ENCODE peak calls at places on chromosomes 12 and 14, in six cellular contexts. D, A, N, T, O and I are unnamed samples.

GRCh38 chr12:26647091-26647490 is 185.9 kb downstream of the ITPR2 start:
- DNase-seq in D (no peak), A (no peak), N (no peak), T (no peak), O (no peak), I (no peak)

GRCh38 chr14:60515244-60515695 is 6.3 kb downstream of the SIX6 start:
- DNase-seq in D (no peak), A (no peak), N (no peak), T (no peak), O (no peak), I (no peak)

GRCh38 chr14:40271480-40271879 is 839.2 kb upstream of the FBXO33 start:
- DNase-seq in D (no peak), A (no peak), N (no peak), T (no peak), O (no peak), I (no peak)

GRCh38 chr12:57726884-57727757 is 11.4 kb downstream of the AGAP2 start:
- DNase-seq in D (no peak), A (no peak), N (peak; percentile 33), T (peak; percentile 47), O (peak; percentile 63), I (peak; percentile 54)

GRCh38 chr12:127479256-127479655 is 787.7 kb upstream of the TMEM132C start:
- DNase-seq in D (no peak), A (no peak), N (no peak), T (no peak), O (no peak), I (no peak)

GRCh38 chr12:123031171-123031845 is 50.8 kb downstream of the ARL6IP4 start:
- DNase-seq in D (no peak), A (no peak), N (no peak), T (no peak), O (no peak), I (no peak)

GRCh38 chr14:99447739-99448138 is 32.9 kb downstream of the SETD3 start:
- DNase-seq in D (no peak), A (no peak), N (no peak), T (no peak), O (no peak), I (no peak)

GRCh38 chr12:40175045-40175444 is 49.8 kb upstream of the LRRK2 start:
- DNase-seq in D (no peak), A (no peak), N (no peak), T (no peak), O (no peak), I (no peak)

GRCh38 chr12:106067606-106068205 is 71.0 kb downstream of the NUAK1 start:
- DNase-seq in D (no peak), A (no peak), N (no peak), T (no peak), O (no peak), I (no peak)

GRCh38 chr14:81400852-81401251 is 728 bp upstream of the STON2 start:
- DNase-seq in D (peak; percentile 85), A (no peak), N (peak; percentile 72), T (peak; percentile 42), O (peak; percentile 42), I (peak; percentile 66)

GRCh38 chr12:31589896-31590729 is 823 bp downstream of the DENND5B start:
- DNase-seq in D (peak; percentile 40), A (peak; percentile 67), N (peak; percentile 79), T (peak; percentile 76), O (peak; percentile 78), I (peak; percentile 83)

GRCh38 chr12:122183588-122183940 is 641 bp downstream of the LRRC43 start:
- DNase-seq in D (no peak), A (no peak), N (no peak), T (no peak), O (no peak), I (no peak)

GRCh38 chr12:109836916-109837315 is 3.7 kb upstream of the TRPV4 start:
- DNase-seq in D (no peak), A (no peak), N (no peak), T (no peak), O (peak; percentile 68), I (no peak)

GRCh38 chr12:93244514-93245077 is 133.1 kb upstream of the NUDT4 start:
- DNase-seq in D (no peak), A (no peak), N (no peak), T (no peak), O (no peak), I (no peak)

GRCh38 chr12:15276088-15276698 is 46.1 kb upstream of the PTPRO start:
- DNase-seq in D (peak; percentile 43), A (peak; percentile 20), N (no peak), T (no peak), O (peak; percentile 17), I (no peak)

GRCh38 chr14:99234982-99235491 is 37.0 kb downstream of the BCL11B start:
- DNase-seq in D (no peak), A (no peak), N (no peak), T (no peak), O (no peak), I (no peak)

GRCh38 chr14:104342435-104343293 is 204.3 kb downstream of the KIF26A start:
- DNase-seq in D (no peak), A (no peak), N (no peak), T (peak; percentile 21), O (peak; percentile 41), I (no peak)

GRCh38 chr12:12563529-12563928 is 866 bp upstream of the DUSP16 start:
- DNase-seq in D (no peak), A (no peak), N (no peak), T (no peak), O (peak; percentile 47), I (no peak)

GRCh38 chr14:65239143-65239672 is 136.9 kb upstream of the MAX start:
- DNase-seq in D (no peak), A (no peak), N (peak; percentile 59), T (no peak), O (peak; percentile 19), I (no peak)

GRCh38 chr12:51851408-51852097 is 3.0 kb upstream of the FIGNL2 start:
- DNase-seq in D (no peak), A (no peak), N (no peak), T (no peak), O (no peak), I (no peak)

GRCh38 chr14:64337901-64338615 is 43.9 kb upstream of the ESR2 start:
- DNase-seq in D (peak; percentile 34), A (peak; percentile 20), N (peak; percentile 59), T (peak; percentile 31), O (peak; percentile 48), I (peak; percentile 39)

GRCh38 chr12:40208707-40209106 is 16.1 kb upstream of the LRRK2 start:
- DNase-seq in D (no peak), A (no peak), N (peak; percentile 9), T (no peak), O (no peak), I (no peak)

GRCh38 chr12:31900271-31900670 is 58.9 kb upstream of the RESF1 start:
- DNase-seq in D (no peak), A (no peak), N (no peak), T (no peak), O (no peak), I (no peak)

GRCh38 chr12:1768585-1768984 is 51.8 kb upstream of the LRTM2 start:
- DNase-seq in D (no peak), A (no peak), N (no peak), T (no peak), O (no peak), I (no peak)

GRCh38 chr12:78473136-78473535 is 391.4 kb upstream of the SYT1 start:
- DNase-seq in D (no peak), A (no peak), N (no peak), T (no peak), O (no peak), I (no peak)

GRCh38 chr14:72558721-72559120 is 335.2 kb downstream of the DPF3 start:
- DNase-seq in D (no peak), A (no peak), N (no peak), T (no peak), O (no peak), I (no peak)

GRCh38 chr12:4864575-4864974 is 45.1 kb upstream of the KCNA1 start:
- DNase-seq in D (no peak), A (no peak), N (no peak), T (no peak), O (no peak), I (no peak)

GRCh38 chr12:54388214-54389138 is 3.9 kb upstream of the ZNF385A start:
- DNase-seq in D (no peak), A (peak; percentile 49), N (no peak), T (no peak), O (no peak), I (no peak)
- H3K4me1 ChIP-seq in D (peaks cover 8% of the 10 kb centered on the region), A (peaks cover 82% of the 10 kb centered on the region), N (peaks cover 9% of the 10 kb centered on the region), T (no peaks in the 10 kb centered on the region), O (peaks cover 6% of the 10 kb centered on the region), I (no peaks in the 10 kb centered on the region)

GRCh38 chr12:94873368-94874085 is 130.0 kb downstream of the NDUFA12 start:
- DNase-seq in D (peak; percentile 35), A (peak; percentile 31), N (peak; percentile 42), T (peak; percentile 28), O (no peak), I (peak; percentile 35)
- TF ChIP-seq POLR2A in D (no peak), A (no peak), N (no peak), T (no peak), O (no peak), I (no peak)

GRCh38 chr14:21262410-21262809 is 6.8 kb downstream of the HNRNPC start:
- DNase-seq in D (no peak), A (no peak), N (no peak), T (no peak), O (no peak), I (no peak)
- H3K4me1 ChIP-seq in D (peaks cover 3% of the 10 kb centered on the region), A (peaks cover 25% of the 10 kb centered on the region), N (peaks cover 48% of the 10 kb centered on the region), T (peaks cover 77% of the 10 kb centered on the region), O (peaks cover 92% of the 10 kb centered on the region), I (peaks cover 93% of the 10 kb centered on the region)

GRCh38 chr14:105385698-105386365 is 12.5 kb upstream of the TEX22 start:
- DNase-seq in D (no peak), A (no peak), N (no peak), T (no peak), O (no peak), I (no peak)
- TF ChIP-seq POLR2A in D (no peak), A (no peak), N (no peak), T (no peak), O (no peak), I (no peak)

GRCh38 chr14:95456281-95456680 is 60.2 kb downstream of the SYNE3 start:
- DNase-seq in D (no peak), A (no peak), N (no peak), T (no peak), O (no peak), I (no peak)
- H3K4me1 ChIP-seq in D (no peaks in the 10 kb centered on the region), A (no peaks in the 10 kb centered on the region), N (peaks cover 7% of the 10 kb centered on the region), T (no peaks in the 10 kb centered on the region), O (no peaks in the 10 kb centered on the region), I (peaks cover 8% of the 10 kb centered on the region)

DNA sequence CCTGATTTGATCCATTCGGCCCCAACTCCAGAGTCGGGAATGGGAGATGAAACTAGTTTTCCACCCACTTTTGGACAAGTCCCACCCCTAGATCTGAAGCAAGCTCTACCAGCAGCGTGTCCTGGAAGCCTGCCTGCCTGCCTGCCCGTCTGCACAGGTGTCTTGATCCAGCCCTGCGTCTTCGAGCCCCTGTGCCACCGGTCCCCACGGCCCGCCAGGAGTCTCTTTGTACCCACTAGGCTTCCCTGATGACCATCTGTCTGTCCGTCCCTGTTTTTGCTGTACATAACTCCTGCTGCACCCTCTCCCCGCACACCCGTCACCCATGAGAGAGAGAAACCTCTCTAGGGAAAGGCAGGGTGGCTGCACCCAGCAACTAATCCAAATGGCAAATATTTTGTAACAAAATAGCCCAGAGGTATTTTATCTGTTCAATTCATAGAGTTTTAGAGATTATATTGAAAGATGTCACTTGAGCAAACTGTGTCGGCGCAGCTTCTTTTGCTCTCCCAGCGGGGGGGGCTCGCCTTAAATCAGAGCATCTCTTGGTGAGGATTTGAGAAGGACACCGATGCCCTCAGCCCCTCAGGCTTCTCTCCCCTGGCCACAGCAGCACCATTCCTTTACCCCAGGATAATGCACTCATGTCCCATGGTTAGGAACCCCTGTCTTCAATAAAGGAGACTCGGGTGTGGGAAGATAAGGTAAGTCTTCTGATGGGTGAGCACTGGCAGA is 35.8 kb downstream of the SLC6A12 start:
- DNase-seq in D (no peak), A (no peak), N (no peak), T (no peak), O (no peak), I (no peak)
- TF ChIP-seq POLR2A in D (no peak), A (no peak), N (no peak), T (no peak), O (no peak), I (no peak)